ENCODE peak calls at places on chromosomes 6 and 20, in four cellular contexts. O, H, R and A are unnamed samples.

GRCh38 chr20:48536206-48536605 is 291.6 kb downstream of the PREX1 start:
- DNase-seq in R (no peak), O (no peak), H (no peak), A (no peak)

GRCh38 chr20:61896058-61896961 is 169.4 kb downstream of the TAF4 start:
- DNase-seq in R (peak), H (peak), O (peak), A (peak)

GRCh38 chr6:148426317-148426977 is 83.8 kb downstream of the SASH1 start:
- DNase-seq in H (no peak), O (no peak), R (peak), A (no peak)

GRCh38 chr6:8108031-8108660 is 5.8 kb upstream of the EEF1E1 start:
- DNase-seq in O (no peak), R (peak), H (no peak), A (peak)

GRCh38 chr20:23666698-23667097 is 22.1 kb downstream of the CST4 start:
- DNase-seq in O (no peak), H (no peak), R (no peak), A (no peak)

GRCh38 chr20:33445881-33446615 is 2.5 kb upstream of the SNTA1 start:
- DNase-seq in H (no peak), R (no peak), O (no peak), A (no peak)

GRCh38 chr20:20012517-20012916 is 4.6 kb upstream of the NAA20 start:
- DNase-seq in O (no peak), H (no peak), R (no peak), A (no peak)

GRCh38 chr6:153117986-153118886 is 12.8 kb downstream of the RGS17 start:
- DNase-seq in R (peak), H (no peak), O (no peak), A (peak)

GRCh38 chr6:70874181-70874913 is 82.5 kb downstream of the B3GAT2 start:
- DNase-seq in H (no peak), O (no peak), R (no peak), A (no peak)

GRCh38 chr6:118146584-118146983 is 239.5 kb downstream of the SLC35F1 start:
- DNase-seq in H (no peak), R (no peak), O (no peak), A (peak)

GRCh38 chr6:24636681-24637080 is 9.3 kb downstream of the KIAA0319 start:
- DNase-seq in R (no peak), O (no peak), H (no peak), A (no peak)

GRCh38 chr6:170083236-170084051 is 207.4 kb downstream of the DLL1 start:
- DNase-seq in O (no peak), H (peak), R (no peak), A (no peak)

GRCh38 chr20:40471261-40471629 is 217.8 kb downstream of the MAFB start:
- DNase-seq in R (no peak), O (no peak), H (peak), A (peak)

GRCh38 chr20:15756001-15756400 is 817.2 kb downstream of the KIF16B start:
- DNase-seq in O (no peak), R (no peak), H (no peak), A (no peak)

GRCh38 chr20:19448632-19449031 is 236.2 kb downstream of the SLC24A3 start:
- DNase-seq in H (no peak), R (no peak), O (no peak), A (no peak)

GRCh38 chr20:60977896-60978295 is 274.2 kb upstream of the CDH4 start:
- DNase-seq in R (no peak), H (no peak), O (no peak), A (no peak)

GRCh38 chr6:23633986-23634385 is 492.0 kb upstream of the NRSN1 start:
- DNase-seq in H (no peak), O (peak), R (no peak), A (no peak)

GRCh38 chr6:159467473-159468041 is 225.5 kb downstream of the SOD2 start:
- DNase-seq in R (no peak), H (no peak), O (no peak), A (no peak)

GRCh38 chr6:112581015-112581414 is 233.9 kb downstream of the RFPL4B start:
- DNase-seq in O (no peak), H (no peak), R (no peak), A (no peak)

GRCh38 chr6:13538084-13538483 is 36.3 kb upstream of the SIRT5 start:
- DNase-seq in O (no peak), R (peak), H (no peak), A (peak)

GRCh38 chr6:116969211-116969863 is 92.3 kb downstream of the RFX6 start:
- DNase-seq in O (peak), R (peak), H (peak), A (peak)

GRCh38 chr6:72553531-72554202 is 68.2 kb upstream of the KCNQ5 start:
- DNase-seq in O (no peak), H (no peak), R (peak), A (peak)

GRCh38 chr20:6152777-6153176 is 29.9 kb upstream of the FERMT1 start:
- DNase-seq in H (no peak), O (no peak), R (no peak), A (no peak)

GRCh38 chr20:6162239-6162638 is 39.4 kb upstream of the FERMT1 start:
- DNase-seq in R (peak), O (no peak), H (peak), A (peak)

GRCh38 chr20:6160736-6161135 is 37.9 kb upstream of the FERMT1 start:
- DNase-seq in H (no peak), O (no peak), R (no peak), A (no peak)

DNA sequence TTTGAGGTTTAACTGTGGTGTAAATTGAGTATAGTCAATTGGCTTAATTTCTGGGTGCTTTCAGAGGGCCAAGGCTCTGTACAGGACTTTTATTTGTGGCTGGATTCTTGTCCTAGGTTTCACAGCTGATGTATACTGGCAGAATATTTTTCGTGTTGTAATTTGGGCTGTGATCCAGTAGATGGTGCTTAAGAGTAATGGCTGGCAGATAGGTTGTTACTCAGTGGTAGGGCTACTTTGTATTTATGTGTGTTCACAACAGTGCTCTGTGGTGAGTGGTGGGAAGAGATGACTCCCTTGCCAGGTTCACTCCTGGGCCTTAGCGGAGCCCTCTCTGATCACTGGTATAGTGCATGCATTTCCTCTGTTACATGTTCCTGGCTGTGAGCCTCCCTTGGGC is 34.5 kb upstream of the FERMT1 start:
- DNase-seq in O (no peak), H (no peak), R (peak), A (peak)
- TF ChIP-seq CTCF in O (no peak), H (no peak), R (peak), A (peak)

GRCh38 chr6:107361568-107362270 is 97.6 kb downstream of the PDSS2 start:
- DNase-seq in O (no peak), H (no peak), R (peak), A (no peak)
- TF ChIP-seq CTCF in O (no peak), H (no peak), R (no peak), A (no peak)

GRCh38 chr6:26258199-26258977 is 106.6 kb upstream of the BTN3A2 start:
- DNase-seq in O (no peak), H (no peak), R (no peak), A (peak)
- TF ChIP-seq CTCF in O (peak), H (no peak), R (peak), A (peak)

DNA sequence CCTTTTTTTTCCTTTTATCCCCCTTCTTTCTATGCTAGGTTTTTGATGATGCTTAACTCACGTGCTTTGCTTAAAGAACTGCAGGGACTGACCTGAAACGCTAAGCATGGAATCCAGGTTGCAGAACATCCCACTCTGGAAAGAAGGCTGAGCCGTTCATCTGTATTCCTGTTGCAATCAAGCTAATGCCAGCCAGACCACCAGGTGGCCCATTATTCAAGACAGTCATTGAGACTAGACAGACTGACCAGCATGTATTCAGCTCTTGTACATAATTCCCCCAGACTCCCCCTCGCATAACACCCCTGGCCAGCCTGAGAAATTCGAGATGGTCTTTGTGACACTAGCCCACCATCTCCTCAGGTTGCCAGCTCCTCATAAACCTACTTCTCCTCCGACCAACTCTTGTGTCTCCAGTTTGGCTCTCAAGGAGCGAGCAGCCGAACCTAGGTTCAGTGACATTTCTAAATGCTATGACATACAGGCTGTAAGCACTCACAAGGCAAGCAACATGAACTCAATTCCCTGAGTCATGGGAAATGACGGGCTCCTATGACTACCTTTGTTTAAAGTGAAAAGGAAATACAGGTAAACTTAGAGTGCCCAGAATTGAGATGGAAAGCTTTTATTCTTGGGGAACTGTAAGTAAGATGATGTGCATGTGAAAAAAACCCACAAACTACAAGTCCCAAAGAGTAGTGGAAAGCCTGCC is 309.3 kb upstream of the CDYL start:
- DNase-seq in R (peak), H (no peak), O (no peak), A (peak)
- TF ChIP-seq CTCF in R (peak), H (no peak), O (no peak), A (no peak)

GRCh38 chr6:90297866-90298381 is 1.3 kb upstream of the BACH2 start:
- DNase-seq in H (no peak), R (no peak), O (no peak), A (no peak)

GRCh38 chr6:90294989-90295853 is 1.4 kb downstream of the BACH2 start:
- DNase-seq in O (peak), R (peak), H (peak), A (peak)

GRCh38 chr6:90297124-90297865 is 652 bp upstream of the BACH2 start:
- DNase-seq in H (no peak), R (no peak), O (no peak), A (no peak)

GRCh38 chr6:90295854-90296345 is 743 bp downstream of the BACH2 start:
- DNase-seq in R (peak), H (peak), O (peak), A (peak)

GRCh38 chr6:90296346-90297123 is at the start of gene BACH2:
- DNase-seq in O (peak), R (peak), H (peak), A (peak)
- TF ChIP-seq CTCF in O (peak), R (no peak), H (peak), A (no peak)